ENCODE peak calls at places on chromosomes 3 and 15, in four cellular contexts. K is H9, R is IMR-90, I is mesenchymal stem cell. E is an unnamed sample.

GRCh38 chr3:36678216-36679013 is 85.9 kb downstream of the DCLK3 start:
- DNase-seq in R (peak), K (no peak), I (peak), E (no peak)

GRCh38 chr3:134904796-134905646 is 110.0 kb downstream of the EPHB1 start:
- DNase-seq in I (no peak), R (no peak), K (no peak), E (no peak)

GRCh38 chr3:191982481-191982880 is 521.5 kb downstream of the PYDC2 start:
- DNase-seq in I (no peak), K (no peak), R (no peak), E (no peak)

GRCh38 chr3:174495928-174496327 is 363.2 kb upstream of the NAALADL2 start:
- DNase-seq in K (no peak), R (peak), I (peak), E (no peak)

GRCh38 chr3:51710631-51711351 is 3.9 kb downstream of the GRM2 start:
- DNase-seq in K (peak), R (no peak), I (no peak), E (no peak)

GRCh38 chr15:27579738-27580137 is 519.4 kb downstream of the OCA2 start:
- DNase-seq in K (no peak), I (no peak), R (no peak), E (no peak)

GRCh38 chr15:52678036-52678467 is 1.1 kb downstream of the ATOSA start:
- DNase-seq in K (peak), R (peak), I (peak), E (peak)

GRCh38 chr15:80242132-80242769 is 9.8 kb downstream of the CTXND1 start:
- DNase-seq in K (peak), R (peak), I (peak), E (no peak)

GRCh38 chr3:47433796-47434195 is 41.9 kb downstream of the SCAP start:
- DNase-seq in K (no peak), I (no peak), R (no peak), E (no peak)

GRCh38 chr3:128051837-128052766 is at the start of gene SEC61A1:
- DNase-seq in K (peak), R (peak), I (peak), E (peak)

GRCh38 chr3:117297541-117297940 is 588.0 kb downstream of the TUSC7 start:
- DNase-seq in K (no peak), R (no peak), I (no peak), E (no peak)

GRCh38 chr15:66795851-66796250 is 93.8 kb downstream of the SMAD6 start:
- DNase-seq in I (no peak), K (no peak), R (no peak), E (no peak)

GRCh38 chr15:94845391-94845718 is 614.0 kb downstream of the MCTP2 start:
- DNase-seq in K (no peak), I (no peak), R (no peak), E (no peak)

GRCh38 chr15:94843060-94843459 is 611.7 kb downstream of the MCTP2 start:
- DNase-seq in R (no peak), I (no peak), K (no peak), E (no peak)

GRCh38 chr15:94844188-94844532 is 612.8 kb downstream of the MCTP2 start:
- DNase-seq in K (no peak), I (no peak), R (no peak), E (peak)

GRCh38 chr15:94847325-94847724 is 616.0 kb downstream of the MCTP2 start:
- DNase-seq in K (no peak), R (no peak), I (no peak), E (no peak)

DNA sequence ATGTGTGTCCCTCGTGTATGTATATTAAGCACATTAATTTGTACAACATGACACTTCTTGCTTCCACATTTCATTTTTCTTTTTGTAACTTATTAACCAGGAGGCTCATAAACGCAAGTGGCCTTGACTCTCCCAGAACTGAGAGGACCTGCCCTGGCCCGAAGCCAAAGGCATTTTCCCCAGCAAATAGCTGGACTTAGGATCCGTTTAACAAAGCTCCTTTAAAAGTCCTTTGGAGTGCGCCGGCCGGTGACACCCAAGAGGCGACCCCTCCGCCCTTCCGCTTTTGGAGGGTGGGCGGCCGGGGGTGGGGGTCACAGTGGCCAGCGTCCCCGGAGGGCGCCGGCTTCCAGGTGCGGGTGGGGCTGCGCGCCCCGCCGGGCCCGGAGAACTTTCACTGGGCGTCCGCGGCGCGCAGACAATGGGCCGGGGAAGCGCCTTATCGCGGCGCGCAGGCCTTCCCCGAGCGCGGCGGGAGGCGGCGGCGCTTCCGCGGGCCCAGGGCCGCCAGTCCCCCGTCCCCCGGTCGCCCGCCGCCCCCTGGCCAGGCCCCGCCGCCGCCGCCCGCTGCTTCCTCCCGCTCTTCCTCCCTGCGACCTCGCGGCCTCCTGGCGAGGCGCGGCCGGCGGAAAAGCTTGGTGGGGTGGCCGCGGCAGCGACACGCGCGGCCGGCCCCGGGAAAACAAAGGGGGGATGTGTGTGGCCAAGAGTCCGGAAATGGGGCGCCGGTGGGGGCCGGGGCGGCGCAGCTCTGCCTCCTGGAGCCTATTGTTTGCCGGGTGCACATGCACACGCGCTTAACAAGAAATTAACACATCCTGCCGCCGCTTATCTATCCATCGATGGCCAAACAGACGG is 613.4 kb downstream of the MCTP2 start:
- DNase-seq in R (no peak), K (peak), I (peak), E (peak)
- H2BK5ac ChIP-seq in R (no peak), K (no peak), I (peak), E (no peak)

GRCh38 chr3:64103131-64103530 is 79.8 kb upstream of the PSMD6 start:
- DNase-seq in R (no peak), K (no peak), I (no peak), E (no peak)
- H3K4me2 ChIP-seq in R (no peak), K (no peak), I (no peak), E (no peak)

DNA sequence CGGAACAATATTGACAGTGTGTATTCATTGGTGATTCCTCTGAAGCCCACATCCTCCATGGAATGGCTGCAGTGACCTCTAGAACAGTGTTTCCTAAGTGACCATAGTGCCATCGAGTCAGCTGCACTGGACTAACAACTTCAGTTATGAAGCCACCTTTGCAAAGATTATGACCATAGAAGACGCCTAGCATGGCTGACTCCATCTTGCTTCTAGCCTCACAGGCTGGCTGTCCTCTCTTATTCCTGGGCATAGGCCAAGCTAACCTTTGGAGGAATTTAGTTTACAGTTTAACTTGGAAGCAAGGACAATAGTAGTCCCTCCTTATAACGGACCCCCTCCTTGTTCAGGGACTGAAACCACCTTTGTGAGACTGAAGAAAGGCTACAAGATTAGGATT is 37.3 kb upstream of the OSBPL11 start:
- DNase-seq in R (no peak), I (no peak), K (no peak), E (no peak)
- H2BK5ac ChIP-seq in R (no peak), I (no peak), K (no peak), E (no peak)

GRCh38 chr15:42104095-42104891 is 9.9 kb upstream of the PLA2G4D start:
- DNase-seq in K (no peak), I (peak), R (no peak), E (no peak)
- H3K4me2 ChIP-seq in K (no peak), I (no peak), R (no peak), E (no peak)

DNA sequence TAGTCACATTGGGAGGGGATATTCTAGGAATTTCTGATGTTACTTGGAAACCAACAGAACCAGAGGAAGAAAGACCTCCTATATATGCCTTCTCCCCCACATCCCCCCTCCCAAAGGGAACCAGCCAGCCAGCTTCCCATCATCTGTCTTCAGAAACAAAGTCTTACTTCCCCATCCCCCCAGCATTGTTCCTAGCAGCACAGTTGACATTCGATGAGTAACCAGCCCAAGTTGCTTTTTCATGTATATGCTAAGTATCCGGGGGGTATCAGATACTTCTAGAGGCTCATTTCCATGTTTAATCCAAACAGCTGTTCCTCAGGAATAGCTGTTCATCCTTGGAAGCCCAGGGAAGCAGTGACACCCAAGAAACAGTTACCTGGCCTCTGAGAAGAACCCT is 16.0 kb downstream of the RMDN3 start:
- DNase-seq in R (peak), K (no peak), I (no peak), E (no peak)
- H2BK5ac ChIP-seq in R (no peak), K (no peak), I (no peak), E (no peak)